ENCODE peak calls at places on chromosomes 12 and 14, in four cellular contexts. Y is adrenal gland; V is CD8-positive, alpha-beta memory T cell; W is CD8-positive, alpha-beta T cell. H is an unnamed sample.

GRCh38 chr12:132251741-132252490 is 77.5 kb downstream of the GALNT9 start:
- DNase-seq in Y (no peak), V (no peak), W (no peak), H (no peak)

GRCh38 chr12:26113194-26113654 is 11.6 kb downstream of the BHLHE41 start:
- DNase-seq in Y (peak; percentile 28), V (no peak), W (no peak), H (no peak)

GRCh38 chr12:96313606-96314005 is 86.6 kb downstream of the CDK17 start:
- DNase-seq in Y (no peak), V (no peak), W (no peak), H (no peak)

GRCh38 chr14:32205984-32206383 is 2.9 kb upstream of the RNU6-8 start:
- DNase-seq in Y (no peak), V (no peak), W (peak; percentile 5), H (no peak)

GRCh38 chr12:104181313-104181712 is 34.3 kb upstream of the TXNRD1 start:
- DNase-seq in Y (no peak), V (no peak), W (no peak), H (no peak)

GRCh38 chr14:92252291-92252690 is 70.7 kb upstream of the SLC24A4 start:
- DNase-seq in Y (no peak), V (no peak), W (no peak), H (no peak)

GRCh38 chr12:52865090-52865944 is 16.5 kb upstream of the KRT78 start:
- DNase-seq in Y (peak; percentile 75), V (no peak), W (no peak), H (peak; percentile 78)

GRCh38 chr14:104224516-104225281 is 86.3 kb downstream of the KIF26A start:
- DNase-seq in Y (peak; percentile 55), V (no peak), W (peak; percentile 28), H (no peak)

GRCh38 chr14:68144051-68144681 is 324.6 kb downstream of the RAD51B start:
- DNase-seq in Y (peak; percentile 32), V (no peak), W (no peak), H (no peak)

GRCh38 chr12:1628671-1629337 is at the start of gene WNT5B:
- DNase-seq in Y (no peak), V (no peak), W (no peak), H (no peak)

GRCh38 chr14:51969852-51970251 is 19.5 kb upstream of the RTRAF start:
- DNase-seq in Y (no peak), V (no peak), W (no peak), H (no peak)

GRCh38 chr12:115964214-115964613 is 313.3 kb downstream of the MED13L start:
- DNase-seq in Y (no peak), V (no peak), W (no peak), H (no peak)

GRCh38 chr12:49189731-49190314 is 943 bp upstream of the TUBA1A start:
- DNase-seq in Y (no peak), V (no peak), W (no peak), H (no peak)

GRCh38 chr12:103530352-103530751 is 34.6 kb upstream of the C12orf42 start:
- DNase-seq in Y (no peak), V (no peak), W (no peak), H (no peak)

GRCh38 chr14:33404054-33404453 is 465.4 kb downstream of the NPAS3 start:
- DNase-seq in Y (no peak), V (no peak), W (no peak), H (no peak)

GRCh38 chr14:90652626-90653025 is 163.6 kb downstream of the TTC7B start:
- DNase-seq in Y (no peak), V (no peak), W (no peak), H (no peak)

GRCh38 chr14:90651976-90652560 is 164.2 kb downstream of the TTC7B start:
- DNase-seq in Y (no peak), V (no peak), W (no peak), H (no peak)

GRCh38 chr14:90655829-90656228 is 160.4 kb downstream of the TTC7B start:
- DNase-seq in Y (no peak), V (no peak), W (no peak), H (no peak)

GRCh38 chr14:90656986-90657385 is 159.2 kb downstream of the TTC7B start:
- DNase-seq in Y (no peak), V (no peak), W (no peak), H (no peak)

GRCh38 chr14:90654831-90655276 is 161.4 kb downstream of the TTC7B start:
- DNase-seq in Y (peak; percentile 61), V (no peak), W (no peak), H (no peak)
- H3K27ac ChIP-seq in Y (peak overlapping the region; percentile 29), V (no peak overlapping the region), W (no peak overlapping the region), H (no peak overlapping the region)

GRCh38 chr12:51051787-51052186 is 3.7 kb downstream of the LETMD1 start:
- DNase-seq in Y (no peak), V (no peak), W (no peak), H (no peak)
- H3K36me3 ChIP-seq in Y (peaks cover 50% of the 10 kb centered on the region), V (peaks cover 36% of the 10 kb centered on the region), W (peaks cover 16% of the 10 kb centered on the region), H (peaks cover 17% of the 10 kb centered on the region)

GRCh38 chr14:106850913-106851825 is 1324.8 kb downstream of the TMEM121 start:
- DNase-seq in Y (no peak), V (no peak), W (no peak), H (no peak)
- H3K4me3 ChIP-seq in Y (no peak overlapping the region), V (no peak overlapping the region), W (no peak overlapping the region), H (no peak overlapping the region)

DNA sequence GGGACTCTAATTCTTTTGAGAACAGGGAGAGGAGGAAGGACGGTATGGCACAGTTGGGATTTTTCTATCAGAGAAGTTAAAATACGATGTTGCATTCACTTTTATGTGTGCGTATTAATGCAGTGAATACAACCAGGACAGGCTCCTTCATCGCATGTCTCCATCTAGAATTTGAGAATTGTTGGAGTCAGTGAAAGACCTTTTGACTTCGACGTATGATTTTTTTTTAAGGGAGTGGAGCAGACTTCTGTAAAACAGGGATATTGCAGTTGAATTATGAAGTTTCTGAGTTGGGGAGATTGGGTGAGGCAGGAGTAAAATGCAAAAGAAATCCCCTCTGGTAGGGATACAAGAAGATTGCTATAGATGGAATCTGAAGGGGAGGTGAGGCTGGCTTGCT is 9.6 kb upstream of the TBX3 start:
- DNase-seq in Y (no peak), V (no peak), W (no peak), H (no peak)
- H3K27ac ChIP-seq in Y (peak overlapping the region; percentile 91), V (no peak overlapping the region), W (no peak overlapping the region), H (no peak overlapping the region)

DNA sequence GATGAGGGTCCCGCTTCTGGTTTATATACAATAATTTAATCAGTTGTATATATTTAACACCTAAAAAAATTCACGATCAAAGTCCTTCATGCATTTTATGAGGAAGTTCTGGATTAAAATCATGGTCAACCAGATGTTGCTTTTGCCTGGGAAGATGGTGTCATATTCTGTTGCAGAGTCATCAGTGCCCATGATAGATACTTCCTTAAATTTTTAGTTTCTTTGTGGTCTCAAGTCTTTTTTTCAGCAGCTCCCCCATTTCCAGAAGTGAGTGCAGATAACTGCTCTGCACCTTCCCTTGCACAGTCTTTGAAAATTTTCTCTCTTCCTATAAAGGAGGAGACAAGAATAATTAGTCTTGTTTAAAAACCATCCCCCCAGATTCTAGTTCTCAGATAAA is 16.1 kb downstream of the ERP29 start:
- DNase-seq in Y (no peak), V (no peak), W (no peak), H (no peak)
- H3K36me3 ChIP-seq in Y (peaks cover 36% of the 10 kb centered on the region), V (peaks cover 16% of the 10 kb centered on the region), W (peaks cover 25% of the 10 kb centered on the region), H (peaks cover 37% of the 10 kb centered on the region)

GRCh38 chr14:73239463-73240241 is 2.3 kb downstream of the PAPLN start:
- DNase-seq in Y (peak; percentile 64), V (no peak), W (no peak), H (no peak)

GRCh38 chr14:73238941-73239340 is 1.6 kb downstream of the PAPLN start:
- DNase-seq in Y (no peak), V (no peak), W (no peak), H (no peak)

GRCh38 chr14:73237219-73237785 is at the start of gene PAPLN:
- DNase-seq in Y (peak; percentile 56), V (no peak), W (no peak), H (no peak)

GRCh38 chr14:73237786-73238261 is 518 bp downstream of the PAPLN start:
- DNase-seq in Y (no peak), V (no peak), W (no peak), H (no peak)

GRCh38 chr14:73238262-73238852 is 1.1 kb downstream of the PAPLN start:
- DNase-seq in Y (no peak), V (no peak), W (no peak), H (no peak)
- H3K4me3 ChIP-seq in Y (peak overlapping the region; percentile 26), V (no peak overlapping the region), W (no peak overlapping the region), H (no peak overlapping the region)

DNA sequence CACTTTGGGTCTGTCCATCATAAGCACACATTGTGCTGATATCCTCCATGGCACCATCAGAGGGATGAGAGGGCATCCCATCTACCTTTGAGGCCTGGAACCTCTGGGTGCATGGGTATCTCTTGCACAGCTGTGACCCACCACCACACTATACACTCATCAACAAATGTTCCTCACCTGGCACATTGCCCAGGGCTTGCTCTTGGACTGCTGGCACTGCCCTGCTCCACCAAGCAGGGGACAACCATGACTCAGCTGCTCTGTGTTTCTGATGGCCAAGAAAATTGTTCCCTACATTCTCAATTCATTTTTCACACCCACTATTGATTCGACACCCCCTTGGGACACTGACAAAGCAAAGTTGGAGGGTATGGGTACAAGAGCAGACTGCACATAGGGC is 155.5 kb downstream of the PTPRO start:
- DNase-seq in Y (no peak), V (no peak), W (no peak), H (no peak)
- H3K27ac ChIP-seq in Y (no peak overlapping the region), V (no peak overlapping the region), W (no peak overlapping the region), H (no peak overlapping the region)

DNA sequence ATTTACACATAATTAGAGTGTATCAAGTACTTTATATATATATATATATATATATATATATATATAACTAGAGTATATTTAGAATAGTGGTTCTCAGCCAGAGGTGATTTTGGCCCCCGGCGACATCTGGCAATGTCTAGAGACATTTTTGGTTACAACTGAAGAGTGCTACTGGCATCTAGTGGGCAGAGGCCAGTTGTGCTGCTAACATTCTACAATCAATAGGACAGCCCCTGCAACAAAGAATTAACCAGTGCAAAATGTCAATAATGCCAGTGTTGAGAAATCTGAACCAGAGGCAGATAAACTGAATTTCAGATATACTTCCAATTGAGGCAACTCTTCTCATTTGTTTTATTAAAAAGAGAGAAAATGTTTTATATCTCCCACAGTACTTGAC is 8.9 kb downstream of the GTF2A1 start:
- DNase-seq in Y (peak; percentile 45), V (no peak), W (peak; percentile 30), H (no peak)
- H3K36me3 ChIP-seq in Y (peaks cover 29% of the 10 kb centered on the region), V (peaks cover 41% of the 10 kb centered on the region), W (peaks cover 24% of the 10 kb centered on the region), H (peaks cover 11% of the 10 kb centered on the region)

GRCh38 chr14:69770559-69770958 is 3.6 kb downstream of the SRSF5 start:
- DNase-seq in Y (no peak), V (no peak), W (no peak), H (no peak)
- H3K4me3 ChIP-seq in Y (no peak overlapping the region), V (no peak overlapping the region), W (no peak overlapping the region), H (no peak overlapping the region)

GRCh38 chr12:112025808-112026375 is 12.7 kb downstream of the ERP29 start:
- DNase-seq in Y (no peak), V (no peak), W (no peak), H (no peak)
- H3K27ac ChIP-seq in Y (no peak overlapping the region), V (no peak overlapping the region), W (no peak overlapping the region), H (no peak overlapping the region)